ENCODE peak calls at places on chromosome 15, in ten cellular contexts. R, J, S, K, P, E, T, G, C and Y are unnamed samples.

GRCh38 chr15:66832679-66833078 is 130.6 kb downstream of the SMAD6 start:
- DNase-seq in R (no peak), J (no peak), S (no peak), K (no peak), P (no peak), E (no peak), T (no peak), G (peak; percentile 25), C (no peak), Y (peak; percentile 83)

GRCh38 chr15:84611631-84612030 is 10.8 kb downstream of the ZSCAN2 start:
- DNase-seq in R (no peak), J (no peak), S (no peak), K (no peak), P (no peak), E (peak; percentile 50), T (no peak), G (no peak), C (no peak), Y (no peak)

GRCh38 chr15:25239471-25240345 is 199.1 kb downstream of the UBE3A start:
- DNase-seq in R (no peak), J (no peak), S (no peak), K (no peak), P (peak; percentile 42), E (no peak), T (no peak), G (no peak), C (no peak), Y (no peak)

GRCh38 chr15:57559875-57560274 is 31.8 kb upstream of the MYZAP start:
- DNase-seq in R (no peak), J (peak; percentile 16), S (peak; percentile 65), K (peak; percentile 72), P (peak; percentile 62), E (no peak), T (peak; percentile 47), G (no peak), C (no peak), Y (peak; percentile 48)

GRCh38 chr15:70063284-70063991 is 34.3 kb downstream of the TLE3 start:
- DNase-seq in R (no peak), J (no peak), S (no peak), K (no peak), P (no peak), E (peak; percentile 7), T (no peak), G (no peak), C (no peak), Y (no peak)

GRCh38 chr15:27250223-27250622 is 279.2 kb downstream of the GABRG3 start:
- DNase-seq in R (no peak), J (no peak), S (no peak), K (no peak), P (no peak), E (no peak), T (no peak), G (peak; percentile 15), C (no peak), Y (no peak)

GRCh38 chr15:60901647-60902046 is 327.5 kb downstream of the RORA start:
- DNase-seq in R (no peak), J (no peak), S (no peak), K (no peak), P (no peak), E (no peak), T (no peak), G (no peak), C (no peak), Y (no peak)

GRCh38 chr15:71295242-71296031 is 180.2 kb downstream of the THSD4 start:
- DNase-seq in R (peak; percentile 99), J (no peak), S (no peak), K (no peak), P (no peak), E (peak; percentile 100), T (peak; percentile 100), G (no peak), C (no peak), Y (peak; percentile 97)

GRCh38 chr15:97728791-97729190 is 231.7 kb upstream of the ARRDC4 start:
- DNase-seq in R (no peak), J (no peak), S (peak; percentile 3), K (no peak), P (no peak), E (no peak), T (no peak), G (no peak), C (no peak), Y (no peak)

GRCh38 chr15:38828031-38828532 is 263.5 kb upstream of the RASGRP1 start:
- DNase-seq in R (no peak), J (no peak), S (peak; percentile 11), K (no peak), P (no peak), E (peak; percentile 62), T (no peak), G (no peak), C (no peak), Y (peak; percentile 47)

GRCh38 chr15:58462973-58463663 is 31.3 kb downstream of the LIPC start:
- DNase-seq in R (no peak), J (no peak), S (no peak), K (no peak), P (no peak), E (no peak), T (no peak), G (no peak), C (no peak), Y (no peak)

GRCh38 chr15:25727867-25728600 is 135.1 kb downstream of the ATP10A start:
- DNase-seq in R (no peak), J (no peak), S (no peak), K (no peak), P (no peak), E (no peak), T (no peak), G (no peak), C (no peak), Y (no peak)

GRCh38 chr15:20272422-20273184 is 269.0 kb downstream of the GOLGA6L6 start:
- DNase-seq in R (no peak), J (no peak), S (no peak), K (no peak), P (no peak), E (no peak), T (no peak), G (no peak), C (no peak), Y (no peak)

GRCh38 chr15:85545185-85545584 is 164.8 kb downstream of the AKAP13 start:
- DNase-seq in R (peak; percentile 19), J (no peak), S (no peak), K (no peak), P (no peak), E (no peak), T (no peak), G (no peak), C (no peak), Y (peak; percentile 74)

GRCh38 chr15:53506370-53506769 is 253.1 kb downstream of the WDR72 start:
- DNase-seq in R (no peak), J (no peak), S (no peak), K (no peak), P (no peak), E (no peak), T (no peak), G (no peak), C (no peak), Y (no peak)
- H3K4me3 ChIP-seq in R (no peak overlapping the region), J (no peak overlapping the region), S (no peak overlapping the region), K (no peak overlapping the region), P (no peak overlapping the region), E (no peak overlapping the region), T (no peak overlapping the region), G (no peak overlapping the region), C (no peak overlapping the region), Y (no peak overlapping the region)

DNA sequence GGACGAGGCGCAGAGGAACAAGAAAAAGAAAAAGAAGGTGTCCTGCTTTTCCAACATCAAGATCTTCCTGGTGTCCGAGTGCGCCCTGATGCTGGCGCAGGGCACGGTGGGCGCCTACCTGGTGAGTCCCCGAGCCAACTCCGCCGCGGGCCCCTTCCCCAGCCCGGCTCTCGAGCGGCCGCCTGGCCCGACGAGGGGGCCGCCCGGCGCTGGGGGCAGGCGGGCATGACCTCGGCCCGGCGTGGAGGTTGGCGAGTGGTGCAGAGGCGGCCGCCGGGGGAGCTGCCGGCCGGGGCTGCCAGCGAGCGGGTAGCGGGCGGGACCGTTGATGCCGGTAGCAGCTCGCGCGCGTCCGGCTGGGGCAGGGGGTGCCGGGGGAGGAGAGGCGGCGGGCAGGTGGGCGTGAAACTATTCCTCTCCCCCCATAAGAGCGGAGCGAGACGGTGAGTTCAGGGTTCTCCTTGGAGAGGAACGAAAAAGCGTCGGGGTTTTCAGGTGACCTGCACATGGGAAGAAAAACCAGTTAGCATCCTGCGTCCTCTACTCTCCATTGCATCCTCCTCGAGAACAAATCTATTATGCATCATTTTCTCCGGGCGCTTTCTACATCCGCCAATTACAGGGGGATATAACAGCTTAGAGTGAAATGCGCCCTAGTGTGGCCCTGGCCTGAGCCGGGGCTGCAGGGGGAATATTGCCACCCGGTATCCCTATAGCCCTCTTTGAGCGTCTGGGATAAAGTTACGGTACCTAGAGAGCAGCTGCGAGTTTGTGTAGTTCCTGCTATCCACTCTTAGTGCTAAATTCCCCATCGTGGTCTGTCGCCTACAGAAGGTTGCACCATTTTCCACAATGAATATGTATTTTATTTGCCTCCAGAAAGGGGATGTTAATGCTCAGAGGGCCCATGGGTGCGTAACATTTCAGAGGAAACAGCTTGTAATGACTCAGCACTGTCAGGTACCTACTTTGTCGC is 748 bp downstream of the SLCO3A1 start:
- DNase-seq in R (no peak), J (peak; percentile 45), S (peak; percentile 73), K (no peak), P (no peak), E (peak; percentile 16), T (no peak), G (no peak), C (no peak), Y (no peak)
- H3K4me3 ChIP-seq in R (peak overlapping the region; percentile 65), J (peak overlapping the region; percentile 62), S (peak overlapping the region; percentile 57), K (no peak overlapping the region), P (peak overlapping the region; percentile 71), E (peak overlapping the region; percentile 81), T (peak overlapping the region; percentile 35), G (no peak overlapping the region), C (peak overlapping the region; percentile 94), Y (no peak overlapping the region)

DNA sequence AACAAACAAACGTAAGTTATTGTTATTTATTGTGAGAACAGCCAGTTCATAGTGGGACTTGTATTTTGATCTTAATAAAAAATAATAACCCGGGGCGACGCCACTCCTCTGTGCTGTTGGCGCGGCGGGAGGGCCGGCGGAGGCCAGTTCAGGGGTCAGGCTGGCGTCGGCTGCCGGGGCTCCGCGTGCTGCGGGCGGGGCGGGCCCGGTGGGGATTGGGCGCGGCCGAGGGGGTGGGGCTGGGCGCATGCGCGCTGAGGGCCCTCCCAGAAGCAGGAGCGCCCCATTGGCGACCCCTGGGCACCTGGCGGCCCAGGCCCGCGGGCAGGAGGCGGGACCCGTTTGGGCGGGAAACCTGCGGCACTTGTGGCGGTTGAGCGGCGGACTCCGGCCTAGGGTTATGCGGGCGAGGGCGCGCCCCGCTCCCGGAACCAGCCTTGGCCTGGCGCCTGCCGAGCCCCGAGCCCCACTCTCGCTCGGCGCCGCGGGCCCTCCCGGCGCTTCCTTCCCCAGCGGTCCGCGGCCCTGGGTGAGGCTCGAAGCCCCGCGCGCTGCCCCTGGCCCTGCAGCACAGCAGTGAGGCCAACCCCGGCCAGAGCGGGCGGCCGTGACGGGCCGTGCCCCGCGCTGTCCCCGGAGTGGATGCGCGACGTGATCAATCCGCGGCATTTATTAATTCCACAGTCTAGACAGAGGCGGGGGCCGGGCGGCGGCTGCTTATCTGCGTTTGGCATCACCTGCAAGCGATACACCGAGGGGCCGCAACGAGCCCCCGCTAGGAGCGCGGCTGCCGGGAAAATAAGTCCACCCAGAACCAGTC is 6.0 kb downstream of the ISL2 start:
- DNase-seq in R (no peak), J (peak; percentile 4), S (peak; percentile 19), K (peak; percentile 28), P (no peak), E (no peak), T (no peak), G (no peak), C (no peak), Y (no peak)
- H3K4me3 ChIP-seq in R (no peak overlapping the region), J (no peak overlapping the region), S (peak overlapping the region; percentile 3), K (no peak overlapping the region), P (no peak overlapping the region), E (no peak overlapping the region), T (no peak overlapping the region), G (no peak overlapping the region), C (peak overlapping the region; percentile 26), Y (no peak overlapping the region)

GRCh38 chr15:99076555-99077308 is 28.1 kb upstream of the SYNM start:
- DNase-seq in R (peak; percentile 43), J (peak; percentile 41), S (peak; percentile 79), K (peak; percentile 61), P (peak; percentile 62), E (peak; percentile 78), T (peak; percentile 68), G (peak; percentile 59), C (no peak), Y (peak; percentile 86)
- H3K4me3 ChIP-seq in R (peak overlapping the region; percentile 27), J (peak overlapping the region; percentile 84), S (no peak overlapping the region), K (no peak overlapping the region), P (peak overlapping the region; percentile 37), E (peak overlapping the region; percentile 34), T (peak overlapping the region; percentile 14), G (no peak overlapping the region), C (peak overlapping the region; percentile 63), Y (peak overlapping the region; percentile 54)